ENCODE peak calls at places on chromosome 19, in ten cellular contexts. M is stomach, P is H1, V is breast epithelium, R is spleen, I is vagina, E is endothelial cell of umbilical vein, H is HCT116, C is transverse colon, Q is esophagus muscularis mucosa. G is an unnamed sample.

GRCh38 chr19:16582486-16583261 is 10.5 kb upstream of the SLC35E1 start:
- DNase-seq in M (no peak), P (no peak), V (no peak), R (no peak), I (no peak), E (no peak), H (no peak), C (no peak), Q (no peak), G (no peak)

GRCh38 chr19:4539697-4540581 is at the start of gene LRG1:
- DNase-seq in M (peak; percentile 90), P (no peak), V (peak; percentile 50), R (peak; percentile 92), I (no peak), E (peak; percentile 30), H (no peak), C (peak; percentile 88), Q (no peak), G (peak; percentile 37)

GRCh38 chr19:3682741-3683404 is 17.4 kb downstream of the PIP5K1C start:
- DNase-seq in M (no peak), P (no peak), V (no peak), R (no peak), I (no peak), E (peak; percentile 27), H (no peak), C (no peak), Q (no peak), G (no peak)

GRCh38 chr19:46970815-46971214 is 48.8 kb upstream of the NPAS1 start:
- DNase-seq in M (no peak), P (no peak), V (no peak), R (no peak), I (no peak), E (no peak), H (peak; percentile 48), C (no peak), Q (no peak), G (no peak)

GRCh38 chr19:55635334-55635717 is 5.5 kb upstream of the ZNF580 start:
- DNase-seq in M (no peak), P (no peak), V (no peak), R (no peak), I (no peak), E (no peak), H (no peak), C (no peak), Q (no peak), G (no peak)

GRCh38 chr19:38274734-38275133 is 10.4 kb downstream of the SPINT2 start:
- DNase-seq in M (no peak), P (no peak), V (peak; percentile 61), R (no peak), I (no peak), E (no peak), H (no peak), C (peak; percentile 52), Q (no peak), G (peak; percentile 58)

GRCh38 chr19:38265213-38265861 is 964 bp downstream of the SPINT2 start:
- DNase-seq in M (peak; percentile 63), P (no peak), V (peak; percentile 52), R (no peak), I (no peak), E (no peak), H (no peak), C (peak; percentile 63), Q (no peak), G (no peak)

GRCh38 chr19:8445488-8446001 is 770 bp downstream of the HNRNPM start:
- DNase-seq in M (peak; percentile 67), P (no peak), V (peak; percentile 55), R (peak; percentile 90), I (no peak), E (peak; percentile 54), H (no peak), C (peak; percentile 61), Q (no peak), G (peak; percentile 52)

GRCh38 chr19:45154064-45154827 is 6.5 kb downstream of the NKPD1 start:
- DNase-seq in M (no peak), P (no peak), V (no peak), R (no peak), I (no peak), E (peak; percentile 13), H (peak; percentile 92), C (no peak), Q (no peak), G (no peak)

GRCh38 chr19:36547001-36547732 is 19.1 kb upstream of the ZNF260 start:
- DNase-seq in M (no peak), P (no peak), V (no peak), R (no peak), I (no peak), E (peak; percentile 13), H (no peak), C (no peak), Q (no peak), G (no peak)

DNA sequence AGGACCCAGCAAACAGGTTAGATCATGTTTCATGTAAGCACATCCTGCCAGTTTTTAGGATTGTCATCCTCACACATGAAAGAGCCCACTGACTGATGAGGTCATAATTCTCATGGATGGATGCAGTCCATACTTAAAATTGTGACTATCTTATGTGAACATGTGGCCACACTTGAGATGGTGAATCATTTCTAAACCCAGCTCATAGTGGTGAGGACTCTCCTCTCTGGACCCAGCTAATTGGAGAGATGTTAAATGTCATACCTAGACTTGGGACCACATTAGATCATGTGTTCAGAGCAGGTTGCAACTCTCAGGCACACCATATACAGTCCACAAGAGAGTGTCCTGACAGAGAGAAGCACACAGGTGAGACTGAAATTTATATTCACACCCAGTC is 24.8 kb upstream of the ZNF254 start:
- DNase-seq in M (no peak), P (no peak), V (no peak), R (no peak), I (no peak), E (no peak), H (no peak), C (no peak), Q (no peak), G (no peak)
- TF ChIP-seq POLR2A in M (no peak), P (no peak), V (no peak), R (no peak), I (no peak), E (no peak), H (no peak), C (no peak), Q (no peak), G (no peak)

DNA sequence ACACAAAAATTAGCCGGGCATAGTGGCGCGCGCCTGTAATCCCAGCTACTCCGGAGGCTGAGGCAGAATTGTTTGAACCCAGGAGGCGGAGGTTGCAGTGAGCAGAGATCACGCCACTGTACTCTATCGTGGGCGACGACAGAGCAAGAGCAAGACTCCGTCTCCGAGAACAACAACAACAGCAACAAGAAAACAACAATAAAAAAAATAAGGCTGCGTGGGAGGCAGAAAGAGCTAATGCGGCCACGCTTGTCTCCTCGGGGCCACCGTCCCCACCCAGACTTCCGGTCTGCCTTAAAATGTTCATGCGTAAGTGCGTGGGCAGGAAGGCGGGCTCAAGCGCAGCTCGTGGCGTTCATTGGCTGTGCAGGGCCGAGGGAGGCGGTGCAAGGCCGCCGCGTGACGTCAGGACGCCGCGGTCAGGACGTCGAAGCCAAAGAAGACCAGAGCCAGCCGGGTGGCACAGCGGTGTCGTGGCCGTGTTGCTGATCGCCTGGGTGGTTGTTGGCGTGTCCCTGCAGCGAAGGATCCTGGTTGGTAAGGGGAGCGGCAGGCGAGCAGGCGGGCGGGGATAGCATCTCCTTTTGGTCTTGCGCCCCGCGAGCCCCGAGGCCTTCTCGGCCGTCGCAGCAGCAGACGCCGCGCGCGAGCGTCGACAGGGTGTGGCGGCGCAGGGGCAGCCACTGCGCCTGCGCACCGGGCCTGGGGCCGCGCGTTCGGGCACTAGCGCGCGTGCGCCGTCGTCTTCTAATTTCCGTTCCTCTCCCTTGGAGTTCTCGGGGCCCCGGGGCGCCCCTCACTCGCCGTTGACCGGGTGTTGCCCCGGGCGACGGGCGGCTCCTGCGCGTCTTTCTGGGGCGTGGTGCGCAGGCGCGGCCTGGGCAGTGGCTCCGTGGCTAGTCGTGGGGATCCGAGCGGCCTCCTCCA is at the start of gene LENG8:
- DNase-seq in M (peak; percentile 98), P (no peak), V (peak; percentile 98), R (peak; percentile 98), I (no peak), E (peak; percentile 99), H (peak; percentile 97), C (peak; percentile 98), Q (peak; percentile 99), G (peak; percentile 99)
- H3K4me3 ChIP-seq in M (peak within 1 kb of the TSS; percentile 95), P (peak within 1 kb of the TSS; percentile 83), V (peak within 1 kb of the TSS; percentile 94), R (peak within 1 kb of the TSS; percentile 83), I (peak within 1 kb of the TSS; percentile 62), E (peak within 1 kb of the TSS; percentile 92), H (peak within 1 kb of the TSS; percentile 64), C (peak within 1 kb of the TSS; percentile 92), Q (peak within 1 kb of the TSS; percentile 96), G (peak within 1 kb of the TSS; percentile 94)

DNA sequence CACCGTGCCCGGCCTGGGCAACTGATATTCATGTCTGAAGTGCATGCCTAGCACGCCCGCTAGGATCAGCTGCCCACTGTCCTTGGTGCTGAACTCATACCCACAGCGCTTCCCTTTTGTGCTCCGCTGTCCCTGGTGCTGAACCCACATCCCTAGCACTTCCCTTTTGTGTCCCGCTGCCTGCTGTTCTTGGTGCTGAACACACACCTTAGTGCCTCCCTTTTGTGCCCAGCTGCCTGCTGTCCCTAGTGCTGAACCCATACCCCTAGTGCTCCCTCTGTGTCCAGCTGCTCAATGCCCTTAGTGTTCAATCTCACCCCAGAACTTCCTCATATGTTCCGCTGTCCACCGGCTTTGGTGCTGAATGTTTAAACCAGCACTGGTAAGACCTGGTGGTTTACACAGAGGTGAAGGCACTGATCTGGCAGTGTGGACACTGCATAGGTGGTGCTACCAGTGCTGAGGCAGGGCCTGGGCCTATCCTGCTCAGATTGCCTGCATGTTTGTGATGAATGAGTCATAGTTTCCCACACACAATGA is 26.3 kb upstream of the SIGLEC11 start:
- DNase-seq in M (peak; percentile 84), P (peak; percentile 90), V (peak; percentile 68), R (peak; percentile 90), I (no peak), E (peak; percentile 89), H (peak; percentile 88), C (peak; percentile 86), Q (peak; percentile 93), G (peak; percentile 79)
- TF ChIP-seq POLR2AphosphoS5 in M (peak; percentile 61), P (peak; percentile 88), V (peak; percentile 90), R (peak; percentile 64), I (peak; percentile 68), E (peak; percentile 75), H (peak; percentile 84), C (peak; percentile 30), Q (peak; percentile 59), G (peak; percentile 82)

DNA sequence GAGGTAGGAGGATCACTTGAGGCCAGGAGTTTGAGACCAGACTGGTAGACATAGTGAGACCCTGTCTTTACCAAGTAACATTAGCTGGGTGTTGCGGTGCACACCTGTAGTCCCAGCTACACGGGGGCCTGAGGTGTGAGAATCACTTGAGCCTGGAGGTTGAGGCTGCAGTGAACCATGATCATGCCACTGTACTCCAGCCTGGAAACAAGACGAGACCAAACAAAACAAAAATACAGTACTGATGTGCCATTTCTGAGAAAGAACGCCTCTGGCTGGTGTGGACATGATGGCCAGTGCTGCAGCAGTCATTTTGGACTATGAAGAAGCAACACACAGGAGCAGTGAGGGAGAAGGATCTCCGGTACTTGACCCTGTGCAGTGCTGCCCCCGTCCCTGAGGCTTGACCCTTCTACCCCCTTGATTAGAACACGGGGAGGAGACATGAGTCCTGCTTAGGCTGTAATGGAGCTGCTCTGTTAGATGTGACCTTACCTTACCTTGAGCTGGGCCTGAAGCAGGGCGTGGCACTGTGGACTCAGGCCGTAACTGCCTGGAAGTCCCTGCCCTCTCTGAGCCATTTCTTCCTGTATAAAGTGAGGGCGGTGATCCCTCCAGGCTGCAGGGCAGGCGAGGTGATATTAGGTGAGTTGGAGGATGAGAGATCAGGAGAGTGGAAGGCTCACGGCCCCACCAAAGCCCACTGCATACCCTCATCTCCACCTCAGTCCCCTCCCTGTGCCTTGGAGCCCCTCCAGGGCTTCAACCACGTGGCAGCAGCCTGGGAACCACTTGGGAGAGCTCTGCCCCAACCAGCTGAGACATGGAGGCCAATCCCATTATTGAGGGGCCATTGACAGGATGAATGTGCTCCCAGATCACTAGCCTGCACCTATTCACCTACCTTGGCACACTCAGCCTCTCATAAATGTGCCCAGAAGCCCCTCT is 5.9 kb downstream of the RPL18A start:
- DNase-seq in M (peak; percentile 78), P (no peak), V (no peak), R (no peak), I (no peak), E (no peak), H (peak; percentile 57), C (peak; percentile 81), Q (no peak), G (no peak)
- TF ChIP-seq POLR2A in M (no peak), P (peak; percentile 81), V (no peak), R (no peak), I (no peak), E (peak; percentile 82), H (peak; percentile 35), C (peak; percentile 40), Q (no peak), G (no peak)

G was measured in prostate gland.